ENCODE peak calls at places on chromosomes 16 and 17, in five cellular contexts. R, W, T, L and M are unnamed samples.
A peak's percentile ranks its signal among the peaks of the same experiment; 100 is the strongest.

GRCh38 chr17:74325743-74326379 is at the start of gene KIF19:
- DNase-seq in R (no peak), W (no peak), T (peak; percentile 16), L (peak; percentile 92), M (peak; percentile 69)

GRCh38 chr17:57442914-57443571 is 186.7 kb downstream of the MSI2 start:
- DNase-seq in R (no peak), W (peak; percentile 21), T (no peak), L (no peak), M (no peak)

GRCh38 chr17:17109231-17109630 is 67.0 kb downstream of the MPRIP start:
- DNase-seq in R (no peak), W (no peak), T (no peak), L (no peak), M (no peak)

GRCh38 chr16:81866820-81867440 is 87.8 kb downstream of the PLCG2 start:
- DNase-seq in R (peak; percentile 64), W (no peak), T (no peak), L (no peak), M (no peak)

GRCh38 chr16:55126456-55126855 is 195.8 kb downstream of the IRX5 start:
- DNase-seq in R (no peak), W (no peak), T (no peak), L (no peak), M (no peak)

GRCh38 chr16:919658-920631 is 50.8 kb downstream of the LMF1 start:
- DNase-seq in R (peak; percentile 63), W (peak; percentile 33), T (no peak), L (no peak), M (no peak)

GRCh38 chr16:9607512-9608230 is 516.2 kb downstream of the HAPSTR1 start:
- DNase-seq in R (no peak), W (no peak), T (no peak), L (no peak), M (no peak)

GRCh38 chr17:58624751-58625150 is 67.1 kb downstream of the TEX14 start:
- DNase-seq in R (no peak), W (no peak), T (no peak), L (no peak), M (no peak)

GRCh38 chr16:56475226-56475625 is 23.9 kb downstream of the OGFOD1 start:
- DNase-seq in R (no peak), W (no peak), T (no peak), L (peak; percentile 68), M (no peak)

GRCh38 chr16:48246066-48246465 is 1.3 kb downstream of the ABCC11 start:
- DNase-seq in R (no peak), W (peak; percentile 48), T (no peak), L (no peak), M (no peak)

GRCh38 chr16:70805787-70806186 is 4.8 kb upstream of the VAC14 start:
- DNase-seq in R (no peak), W (peak; percentile 25), T (no peak), L (peak; percentile 1), M (no peak)

GRCh38 chr17:44872131-44872768 is 24.6 kb downstream of the HIGD1B start:
- DNase-seq in R (peak; percentile 68), W (no peak), T (no peak), L (no peak), M (no peak)

GRCh38 chr17:31680126-31680525 is 178.9 kb downstream of the COPRS start:
- DNase-seq in R (peak; percentile 18), W (no peak), T (no peak), L (peak; percentile 28), M (no peak)

GRCh38 chr16:70680495-70681381 is 5.1 kb downstream of the MTSS2 start:
- DNase-seq in R (no peak), W (no peak), T (no peak), L (no peak), M (no peak)

GRCh38 chr17:77497578-77497934 is 356.8 kb downstream of the SEC14L1 start:
- DNase-seq in R (no peak), W (no peak), T (no peak), L (peak; percentile 39), M (no peak)

GRCh38 chr16:82470506-82471196 is 156.1 kb upstream of the CDH13 start:
- DNase-seq in R (no peak), W (peak; percentile 0), T (no peak), L (no peak), M (no peak)

GRCh38 chr17:6643460-6644125 is 2.7 kb downstream of the TXNDC17 start:
- DNase-seq in R (no peak), W (no peak), T (no peak), L (no peak), M (no peak)

DNA sequence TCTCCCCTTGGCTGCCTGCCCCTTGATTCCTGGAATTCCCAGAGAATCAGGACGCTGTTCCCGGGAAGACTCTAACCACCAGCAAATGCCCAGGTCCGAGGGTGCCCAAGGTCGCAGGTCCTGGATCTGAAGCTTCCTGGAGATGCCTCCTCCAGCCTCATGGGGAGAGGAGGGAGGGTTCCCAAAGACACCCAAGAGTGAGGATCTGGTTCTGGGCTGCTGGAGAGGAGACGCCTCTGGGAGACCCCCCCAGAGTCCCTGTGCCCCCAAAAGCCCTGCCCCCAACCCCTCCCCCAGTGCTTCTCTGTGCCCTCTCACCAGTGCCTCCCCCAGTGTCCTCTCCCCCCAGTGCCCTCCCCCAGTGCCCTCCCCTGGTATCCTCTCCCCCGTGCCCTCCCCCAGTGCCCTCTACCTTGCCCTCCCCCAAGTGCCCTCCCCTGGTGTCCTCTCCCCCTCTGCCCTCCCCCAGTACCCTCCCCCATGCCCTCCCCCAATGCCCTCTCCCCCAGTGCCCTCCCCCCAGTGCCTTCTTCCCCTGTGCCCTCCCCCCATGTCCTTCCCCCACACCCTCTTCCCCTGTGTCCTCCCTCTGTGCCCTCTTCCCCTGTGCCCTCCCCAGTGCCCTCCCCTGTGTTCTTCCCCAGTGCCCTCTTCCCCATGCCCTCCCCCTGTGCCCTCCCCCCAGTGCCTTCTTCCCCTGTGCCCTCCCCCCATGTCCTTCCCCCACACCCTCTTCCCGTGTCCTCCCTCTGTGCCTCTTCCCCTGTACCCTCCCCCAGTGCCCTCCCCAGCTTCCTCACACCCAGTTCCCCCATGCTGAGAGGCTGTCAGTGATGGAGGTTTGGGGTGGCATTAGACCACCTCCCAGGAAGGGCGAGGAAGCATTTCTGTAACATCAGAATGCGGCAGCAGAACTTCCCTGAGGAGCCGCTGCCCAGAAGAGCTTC is 6.3 kb upstream of the SECTM1 start:
- DNase-seq in R (no peak), W (no peak), T (no peak), L (no peak), M (peak; percentile 35)
- H3K4me1 ChIP-seq in R (peaks cover 28% of the 10 kb centered on the region), W (peaks cover 8% of the 10 kb centered on the region), T (peaks cover 18% of the 10 kb centered on the region), L (no peaks in the 10 kb centered on the region), M (no peaks in the 10 kb centered on the region)

GRCh38 chr17:8289103-8289397 is 580 bp downstream of the RANGRF start:
- DNase-seq in R (no peak), W (no peak), T (no peak), L (no peak), M (peak; percentile 89)

GRCh38 chr17:8294814-8295316 is 335 bp downstream of the SLC25A35 start:
- DNase-seq in R (peak; percentile 59), W (no peak), T (no peak), L (no peak), M (no peak)

GRCh38 chr17:8292639-8293395 is 2.4 kb downstream of the SLC25A35 start:
- DNase-seq in R (no peak), W (no peak), T (no peak), L (peak; percentile 52), M (no peak)

GRCh38 chr17:8290043-8290442 is 1.6 kb downstream of the RANGRF start:
- DNase-seq in R (no peak), W (no peak), T (no peak), L (no peak), M (no peak)

DNA sequence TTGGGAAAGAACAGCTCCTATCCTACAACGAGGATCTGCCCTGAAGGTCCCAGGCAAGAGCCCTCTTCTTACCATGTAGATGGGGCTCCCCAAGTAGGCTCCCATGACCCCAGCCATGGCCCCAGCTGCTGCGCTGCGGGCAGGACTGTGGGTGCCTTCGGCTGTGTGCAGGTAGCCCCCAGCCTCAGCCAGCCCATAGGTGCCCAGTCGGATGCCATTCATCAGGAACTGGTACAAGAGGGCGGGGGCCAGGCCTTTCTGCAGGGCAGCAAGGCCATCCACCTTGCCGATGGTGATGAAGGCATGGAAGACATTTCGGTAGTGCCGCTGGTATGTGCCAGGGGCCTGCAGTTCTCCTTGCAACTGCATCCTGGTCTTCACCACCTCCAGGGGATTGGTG is 839 bp downstream of the SLC25A35 start:
- DNase-seq in R (no peak), W (no peak), T (no peak), L (no peak), M (no peak)
- H3K4me3 ChIP-seq in R (no peak overlapping the region), W (no peak overlapping the region), T (no peak overlapping the region), L (peak overlapping the region; percentile 87), M (no peak overlapping the region)

DNA sequence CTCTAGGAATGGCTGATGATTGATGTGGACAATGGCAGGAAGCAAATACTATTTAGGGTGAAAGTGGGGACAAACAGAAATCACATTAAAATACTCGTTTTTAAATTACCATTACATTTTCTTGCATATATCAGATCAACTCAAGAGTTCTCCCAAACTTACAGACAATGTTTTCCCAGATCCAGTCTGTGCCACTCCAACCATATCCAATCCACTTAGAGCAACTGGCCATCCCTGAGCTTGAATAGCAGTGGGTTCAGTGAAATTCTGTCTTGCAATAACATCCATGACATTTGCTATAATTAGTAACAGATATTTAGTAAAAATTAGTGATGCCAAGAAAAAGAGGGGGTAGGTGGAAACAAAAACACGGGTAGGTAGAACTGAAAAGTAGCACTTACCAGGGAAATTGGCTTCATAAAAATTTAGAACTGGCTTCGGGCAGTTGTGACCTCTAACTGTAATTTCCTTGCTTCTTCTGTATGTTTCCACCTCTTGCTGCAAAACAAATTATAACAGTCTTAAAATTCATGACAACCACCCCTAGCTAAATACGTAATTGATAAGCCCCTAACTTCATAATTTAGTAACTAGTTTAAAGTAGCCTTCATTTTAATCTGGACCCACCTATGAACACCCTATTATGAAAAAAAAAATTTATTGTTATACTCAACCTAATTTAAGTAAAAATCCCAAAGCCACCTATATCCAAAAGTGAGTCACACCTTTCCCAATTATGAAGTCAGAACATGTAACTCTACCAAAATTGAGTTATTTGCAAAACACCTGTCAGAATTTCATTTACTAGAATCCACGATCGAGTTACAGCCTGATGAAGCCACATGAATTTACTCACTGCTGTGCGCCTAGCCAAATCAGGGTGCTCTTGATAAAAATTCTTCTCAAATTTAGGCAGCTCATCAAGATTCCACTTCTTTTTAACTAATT is 2.0 kb downstream of the DDX5 start:
- DNase-seq in R (no peak), W (no peak), T (no peak), L (no peak), M (no peak)
- H3K4me1 ChIP-seq in R (peaks cover 57% of the 10 kb centered on the region), W (peaks cover 12% of the 10 kb centered on the region), T (no peaks in the 10 kb centered on the region), L (peaks cover 13% of the 10 kb centered on the region), M (peaks cover 61% of the 10 kb centered on the region)

DNA sequence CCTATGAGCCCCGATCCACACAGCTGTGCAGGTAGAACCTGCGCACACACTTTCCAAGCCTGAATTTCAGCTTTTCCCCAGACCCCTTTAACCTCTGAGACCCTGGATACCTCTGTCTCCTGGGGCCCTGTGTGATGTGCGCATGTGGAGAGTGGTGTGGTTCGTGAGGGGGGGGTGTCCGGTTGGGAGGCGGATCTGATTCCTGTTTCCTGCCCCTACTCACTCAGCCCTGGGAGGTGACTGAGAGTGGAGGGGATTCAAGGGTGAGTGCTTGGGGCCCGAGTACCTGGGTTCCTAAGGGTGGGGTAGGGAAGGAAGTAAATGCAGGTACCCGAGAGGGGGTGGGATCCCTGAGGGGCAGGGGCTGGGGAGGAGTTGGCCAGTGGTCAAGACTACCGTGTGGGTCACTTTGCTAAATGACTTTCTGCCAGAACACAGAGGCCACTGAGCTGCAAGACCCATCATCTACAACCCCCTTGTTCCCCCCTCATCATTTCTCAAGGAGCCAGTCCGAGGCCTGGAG is 621 bp downstream of the ARHGEF15 start:
- DNase-seq in R (no peak), W (no peak), T (no peak), L (no peak), M (no peak)
- H3K4me3 ChIP-seq in R (peak overlapping the region; percentile 33), W (no peak overlapping the region), T (no peak overlapping the region), L (peak overlapping the region; percentile 69), M (peak overlapping the region; percentile 13)